ENCODE peak calls at places on chromosomes 12 and 14, in seven cellular contexts. X, H, Z, G, A, Y and C are unnamed samples.

GRCh38 chr14:93161411-93161940 is 23.2 kb downstream of the MOAP1 start:
- DNase-seq in X (no peak), H (no peak), Z (no peak), G (no peak), A (no peak), Y (no peak), C (no peak)

GRCh38 chr12:124392991-124393790 is 98.3 kb downstream of the RFLNA start:
- DNase-seq in X (no peak), H (no peak), Z (peak), G (peak), A (no peak), Y (peak), C (no peak)

GRCh38 chr12:93518725-93519124 is 51.4 kb downstream of the MRPL42 start:
- DNase-seq in X (no peak), H (no peak), Z (no peak), G (no peak), A (no peak), Y (peak), C (no peak)

GRCh38 chr14:102867826-102868580 is 54.5 kb upstream of the AMN start:
- DNase-seq in X (no peak), H (no peak), Z (no peak), G (no peak), A (no peak), Y (no peak), C (no peak)

GRCh38 chr14:60168841-60169240 is 3.6 kb upstream of the DHRS7 start:
- DNase-seq in X (no peak), H (no peak), Z (no peak), G (no peak), A (no peak), Y (no peak), C (no peak)

GRCh38 chr12:84842406-84843013 is 70.1 kb downstream of the SLC6A15 start:
- DNase-seq in X (no peak), H (no peak), Z (peak), G (no peak), A (peak), Y (peak), C (peak)

GRCh38 chr12:44247588-44247987 is 411.7 kb downstream of the TMEM117 start:
- DNase-seq in X (no peak), H (no peak), Z (no peak), G (no peak), A (no peak), Y (no peak), C (no peak)

GRCh38 chr12:2615665-2616387 is 178.9 kb upstream of the FKBP4 start:
- DNase-seq in X (no peak), H (no peak), Z (no peak), G (no peak), A (no peak), Y (peak), C (no peak)

GRCh38 chr12:65896743-65897142 is 72.5 kb downstream of the HMGA2 start:
- DNase-seq in X (no peak), H (no peak), Z (no peak), G (no peak), A (no peak), Y (no peak), C (no peak)

GRCh38 chr14:98189077-98189476 is 1082.9 kb downstream of the BCL11B start:
- DNase-seq in X (no peak), H (no peak), Z (no peak), G (no peak), A (no peak), Y (no peak), C (no peak)

GRCh38 chr14:87082917-87083316 is 910.1 kb downstream of the GALC start:
- DNase-seq in X (no peak), H (no peak), Z (no peak), G (no peak), A (no peak), Y (no peak), C (no peak)

GRCh38 chr12:790253-790563 is 37.8 kb downstream of the WNK1 start:
- DNase-seq in X (no peak), H (no peak), Z (no peak), G (no peak), A (no peak), Y (no peak), C (no peak)

GRCh38 chr14:33675415-33676130 is 275.3 kb downstream of the EGLN3 start:
- DNase-seq in X (no peak), H (no peak), Z (no peak), G (no peak), A (no peak), Y (peak), C (no peak)

GRCh38 chr12:94267907-94268575 is 119.7 kb downstream of the PLXNC1 start:
- DNase-seq in X (no peak), H (no peak), Z (no peak), G (no peak), A (no peak), Y (no peak), C (no peak)

GRCh38 chr12:118055144-118055557 is 5.8 kb downstream of the WSB2 start:
- DNase-seq in X (peak), H (peak), Z (peak), G (peak), A (peak), Y (peak), C (no peak)

GRCh38 chr12:114123108-114123507 is 157.0 kb upstream of the RBM19 start:
- DNase-seq in X (no peak), H (no peak), Z (no peak), G (no peak), A (no peak), Y (no peak), C (no peak)

GRCh38 chr12:1836241-1836803 is 16.0 kb downstream of the LRTM2 start:
- DNase-seq in X (no peak), H (no peak), Z (no peak), G (no peak), A (no peak), Y (no peak), C (no peak)

GRCh38 chr14:35400707-35401421 is 3.7 kb downstream of the NFKBIA start:
- DNase-seq in X (peak), H (peak), Z (no peak), G (no peak), A (no peak), Y (peak), C (no peak)

GRCh38 chr14:103071544-103072251 is 12.3 kb upstream of the LBHD2 start:
- DNase-seq in X (no peak), H (no peak), Z (no peak), G (no peak), A (no peak), Y (peak), C (no peak)

GRCh38 chr14:69288001-69288771 is 28.2 kb downstream of the GALNT16 start:
- DNase-seq in X (no peak), H (no peak), Z (no peak), G (peak), A (no peak), Y (peak), C (no peak)

GRCh38 chr12:75641031-75641780 is 129.8 kb upstream of the KRR1 start:
- DNase-seq in X (no peak), H (peak), Z (no peak), G (no peak), A (peak), Y (peak), C (peak)

GRCh38 chr12:49131973-49132461 is 822 bp upstream of the TUBA1B start:
- DNase-seq in X (no peak), H (no peak), Z (peak), G (no peak), A (no peak), Y (peak), C (no peak)

GRCh38 chr12:65824314-65824563 is at the start of gene HMGA2:
- DNase-seq in X (no peak), H (no peak), Z (no peak), G (peak), A (no peak), Y (no peak), C (peak)

GRCh38 chr14:73723799-73724621 is 9.8 kb upstream of the PNMA1 start:
- DNase-seq in X (no peak), H (no peak), Z (no peak), G (peak), A (no peak), Y (peak), C (peak)

GRCh38 chr12:128079-128478 is 61.5 kb downstream of the IQSEC3 start:
- DNase-seq in X (no peak), H (no peak), Z (no peak), G (no peak), A (no peak), Y (no peak), C (no peak)

GRCh38 chr12:123384994-123385376 is 1.1 kb downstream of the KMT5A start:
- DNase-seq in X (no peak), H (no peak), Z (no peak), G (no peak), A (no peak), Y (peak), C (no peak)

GRCh38 chr14:24889843-24890242 is 160.1 kb downstream of the STXBP6 start:
- DNase-seq in X (no peak), H (no peak), Z (no peak), G (no peak), A (no peak), Y (no peak), C (no peak)

GRCh38 chr14:101480747-101481530 is 80.4 kb upstream of the DIO3 start:
- DNase-seq in X (no peak), H (no peak), Z (no peak), G (peak), A (no peak), Y (peak), C (no peak)

GRCh38 chr12:29198901-29199300 is 49.8 kb downstream of the FAR2 start:
- DNase-seq in X (no peak), H (no peak), Z (no peak), G (no peak), A (no peak), Y (no peak), C (no peak)

GRCh38 chr12:34625116-34625515 is 602.8 kb downstream of the ALG10 start:
- DNase-seq in X (no peak), H (no peak), Z (peak), G (no peak), A (no peak), Y (peak), C (no peak)

GRCh38 chr12:54956818-54957641 is 27.5 kb downstream of the TESPA1 start:
- DNase-seq in X (no peak), H (no peak), Z (no peak), G (no peak), A (no peak), Y (no peak), C (no peak)

GRCh38 chr14:105087308-105087962 is 22.2 kb upstream of the GPR132 start:
- DNase-seq in X (no peak), H (no peak), Z (peak), G (no peak), A (no peak), Y (peak), C (no peak)

GRCh38 chr12:45725631-45726593 is 3.6 kb upstream of the ARID2 start:
- DNase-seq in X (no peak), H (no peak), Z (no peak), G (no peak), A (peak), Y (peak), C (no peak)

GRCh38 chr12:57454566-57455373 is at the start of gene INHBE:
- DNase-seq in X (no peak), H (no peak), Z (peak), G (no peak), A (no peak), Y (peak), C (no peak)

GRCh38 chr12:80485222-80485987 is 41.4 kb downstream of the PTPRQ start:
- DNase-seq in X (no peak), H (no peak), Z (peak), G (no peak), A (no peak), Y (no peak), C (no peak)

GRCh38 chr14:63295991-63296630 is 22.6 kb downstream of the GPHB5 start:
- DNase-seq in X (no peak), H (no peak), Z (no peak), G (no peak), A (no peak), Y (no peak), C (no peak)